ENCODE peak calls at places on chromosome 6, in four cellular contexts. W is neural progenitor cell, T is prostate gland, R is kidney. G is an unnamed sample.

GRCh38 chr6:37173573-37174195 is 3.7 kb downstream of the PIM1 start:
- DNase-seq in W (no peak), T (no peak), R (no peak), G (no peak)

GRCh38 chr6:128519132-128519930 is 1.1 kb downstream of the PTPRK start:
- DNase-seq in W (peak), T (peak), R (peak), G (peak)

GRCh38 chr6:32763417-32763816 is at the start of gene HLA-DQB2:
- DNase-seq in W (no peak), T (no peak), R (no peak), G (no peak)

GRCh38 chr6:2376429-2377355 is 131.3 kb upstream of the GMDS start:
- DNase-seq in W (no peak), T (peak), R (no peak), G (peak)

GRCh38 chr6:138537090-138537489 is 37.8 kb upstream of the NHSL1 start:
- DNase-seq in W (no peak), T (no peak), R (no peak), G (no peak)

GRCh38 chr6:167643716-167644115 is 183.0 kb upstream of the AFDN start:
- DNase-seq in W (no peak), T (no peak), R (no peak), G (no peak)

GRCh38 chr6:53985361-53985760 is 125.9 kb upstream of the MLIP start:
- DNase-seq in W (no peak), T (no peak), R (no peak), G (no peak)

GRCh38 chr6:56897789-56898509 is 57.0 kb upstream of the BEND6 start:
- DNase-seq in W (no peak), T (no peak), R (no peak), G (peak)

GRCh38 chr6:55652429-55652828 is 73.4 kb upstream of the HMGCLL1 start:
- DNase-seq in W (no peak), T (no peak), R (no peak), G (no peak)

GRCh38 chr6:157987788-157988699 is 6.4 kb downstream of the SYNJ2 start:
- DNase-seq in W (no peak), T (no peak), R (no peak), G (no peak)

GRCh38 chr6:57173886-57174510 is 1.9 kb downstream of the BAG2 start:
- DNase-seq in W (peak), T (no peak), R (no peak), G (no peak)

GRCh38 chr6:148851683-148852556 is 105.1 kb downstream of the UST start:
- DNase-seq in W (peak), T (peak), R (no peak), G (no peak)

GRCh38 chr6:36101691-36102090 is 28.6 kb upstream of the MAPK13 start:
- DNase-seq in W (no peak), T (no peak), R (no peak), G (no peak)

GRCh38 chr6:36099872-36100483 is 30.3 kb upstream of the MAPK13 start:
- DNase-seq in W (no peak), T (no peak), R (no peak), G (no peak)

GRCh38 chr6:36098920-36099647 is 31.2 kb upstream of the MAPK13 start:
- DNase-seq in W (peak), T (no peak), R (no peak), G (no peak)

GRCh38 chr6:36095497-36096391 is 34.6 kb upstream of the MAPK13 start:
- DNase-seq in W (no peak), T (no peak), R (no peak), G (peak)

GRCh38 chr6:36098253-36098919 is 31.9 kb upstream of the MAPK13 start:
- DNase-seq in W (no peak), T (no peak), R (no peak), G (no peak)
- TF ChIP-seq CTCF in W (no peak), T (no peak), R (no peak), G (no peak)

GRCh38 chr6:142934190-142934589 is 10.8 kb downstream of the HIVEP2 start:
- DNase-seq in W (no peak), T (no peak), R (no peak), G (no peak)
- H3K27ac ChIP-seq in W (no peak), T (no peak), R (no peak), G (no peak)

GRCh38 chr6:112367655-112368054 is 20.5 kb downstream of the RFPL4B start:
- DNase-seq in W (no peak), T (no peak), R (no peak), G (no peak)

GRCh38 chr6:112366695-112367546 is 19.8 kb downstream of the RFPL4B start:
- DNase-seq in W (no peak), T (no peak), R (peak), G (no peak)

GRCh38 chr6:112370946-112371345 is 23.8 kb downstream of the RFPL4B start:
- DNase-seq in W (no peak), T (no peak), R (no peak), G (no peak)

GRCh38 chr6:112372213-112372806 is 25.2 kb downstream of the RFPL4B start:
- DNase-seq in W (no peak), T (no peak), R (no peak), G (no peak)
- TF ChIP-seq CTCF in W (peak), T (peak), R (no peak), G (no peak)

DNA sequence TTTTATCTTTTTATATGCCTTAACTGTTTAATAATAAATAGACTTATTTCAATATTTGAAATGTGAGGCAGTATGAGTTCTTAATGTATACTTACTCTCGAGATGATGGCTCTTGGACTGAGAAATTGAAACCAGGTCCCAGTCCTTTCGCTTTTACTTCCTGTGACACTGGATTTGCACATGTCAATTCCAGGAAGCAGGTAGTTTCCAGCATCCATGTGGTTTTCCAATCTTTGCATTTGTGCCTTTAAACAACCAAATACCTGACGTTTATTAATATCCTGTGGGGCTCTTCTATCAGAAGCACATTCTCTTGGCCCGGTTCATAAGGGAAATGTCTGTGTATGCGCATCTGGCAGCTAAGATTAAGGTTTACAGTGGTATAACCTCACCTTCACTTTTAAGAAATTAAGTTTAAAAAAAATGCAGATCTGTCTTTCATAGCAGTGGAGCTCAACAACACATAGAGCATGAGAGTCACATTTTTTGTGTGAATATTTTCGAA is 13.1 kb downstream of the UTRN start:
- DNase-seq in W (no peak), T (no peak), R (no peak), G (peak)
- H3K27ac ChIP-seq in W (no peak), T (peak), R (no peak), G (peak)

GRCh38 chr6:147738516-147739187 is 230.2 kb downstream of the SAMD5 start:
- DNase-seq in W (no peak), T (peak), R (no peak), G (no peak)
- TF ChIP-seq CTCF in W (no peak), T (no peak), R (no peak), G (no peak)

DNA sequence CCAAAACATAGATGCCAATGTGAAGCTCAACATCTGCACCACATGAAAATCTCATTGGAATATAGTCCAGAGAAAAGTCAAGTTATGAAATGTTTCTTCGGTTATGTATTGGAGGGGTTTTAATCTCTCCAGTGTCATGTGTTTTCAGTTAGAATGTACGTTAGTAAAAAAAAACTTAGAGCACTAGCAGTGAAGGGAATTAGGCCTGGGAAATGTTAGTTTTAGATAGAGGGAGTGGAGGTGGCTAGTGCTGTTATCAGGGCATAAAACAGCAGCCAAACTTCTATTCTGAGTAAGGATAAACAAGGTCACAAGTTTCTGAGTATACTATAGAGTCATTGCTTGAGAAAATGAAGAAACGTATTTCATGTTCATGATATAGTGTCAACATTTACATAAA is 42.9 kb downstream of the HDGFL1 start:
- DNase-seq in W (no peak), T (no peak), R (no peak), G (no peak)
- H3K27ac ChIP-seq in W (no peak), T (no peak), R (no peak), G (no peak)